ENCODE peak calls at places on chromosome 20, in seven cellular contexts. C is Caki2; D is lung; A is stimulated activated CD4-positive, alpha-beta T cell treated with anti-CD3 and anti-CD28 coated beads, Interleukin-1b, Interleukin-23, amount 100 ng/mL, for 48 hours; R is GM23248; O is dorsolateral prefrontal cortex; M is endothelial cell. Y is an unnamed sample.

GRCh38 chr20:47217482-47218446 is 138.7 kb downstream of the ZMYND8 start:
- DNase-seq in C (no peak), M (no peak), R (no peak), A (no peak), O (no peak), D (no peak), Y (no peak)

GRCh38 chr20:35568645-35569044 is 26.8 kb downstream of the ERGIC3 start:
- DNase-seq in C (peak; percentile 31), O (no peak), M (no peak), R (peak; percentile 16), D (no peak), A (no peak), Y (peak; percentile 8)

GRCh38 chr20:52654552-52654951 is 317.6 kb upstream of the TSHZ2 start:
- DNase-seq in O (no peak), R (no peak), M (no peak), C (no peak), D (no peak), A (no peak), Y (no peak)

GRCh38 chr20:13638162-13638495 is 603 bp downstream of the TASP1 start:
- DNase-seq in C (no peak), R (no peak), M (no peak), A (no peak), D (no peak), O (no peak), Y (peak; percentile 15)

GRCh38 chr20:44762466-44763140 is 16.9 kb downstream of the KCNK15 start:
- DNase-seq in C (no peak), D (no peak), M (no peak), A (no peak), R (no peak), O (no peak), Y (no peak)

GRCh38 chr20:47354710-47355488 is 1.6 kb downstream of the ZMYND8 start:
- DNase-seq in R (peak; percentile 44), O (no peak), C (no peak), A (no peak), D (no peak), M (no peak), Y (no peak)

GRCh38 chr20:17971571-17972013 is 2.8 kb downstream of the MGME1 start:
- DNase-seq in O (no peak), D (no peak), R (peak; percentile 50), M (no peak), A (no peak), C (peak; percentile 37), Y (peak; percentile 58)

GRCh38 chr20:43220612-43221011 is 30.9 kb upstream of the PTPRT start:
- DNase-seq in A (no peak), C (peak; percentile 64), R (peak; percentile 23), D (no peak), O (no peak), M (no peak), Y (peak; percentile 51)

GRCh38 chr20:57629976-57630525 is 9.8 kb upstream of the ZBP1 start:
- DNase-seq in C (no peak), R (no peak), M (no peak), D (no peak), A (peak; percentile 68), O (no peak), Y (no peak)

Y was measured in ACHN.